ENCODE peak calls at places on chromosomes 2 and 18, in six cellular contexts. Z is mesenchymal stem cell, T is H9, K is IMR-90, X is H1, P is mesendoderm. F is an unnamed sample.
A peak's percentile ranks its signal among the peaks of the same experiment; 100 is the strongest.

GRCh38 chr2:233375490-233376314 is 21.4 kb downstream of the DGKD start:
- DNase-seq in T (no peak), Z (no peak), P (no peak), K (no peak), X (no peak), F (no peak)

GRCh38 chr2:61733563-61733962 is 120.3 kb downstream of the FAM161A start:
- DNase-seq in K (peak; percentile 50), T (no peak), Z (no peak), X (no peak), P (no peak), F (no peak)

GRCh38 chr2:74003494-74004211 is 18.9 kb downstream of the TET3 start:
- DNase-seq in K (peak; percentile 82), X (no peak), P (peak; percentile 76), Z (peak; percentile 59), T (peak; percentile 48), F (no peak)

GRCh38 chr2:109669731-109670130 is 55.6 kb downstream of the SOWAHC start:
- DNase-seq in K (no peak), Z (no peak), T (no peak), P (no peak), X (no peak), F (no peak)

GRCh38 chr2:69514406-69514805 is 77.2 kb upstream of the NFU1 start:
- DNase-seq in K (peak; percentile 89), P (peak; percentile 79), Z (peak; percentile 92), X (no peak), T (peak; percentile 60), F (peak; percentile 32)

GRCh38 chr18:56545539-56545938 is 92.9 kb downstream of the TXNL1 start:
- DNase-seq in K (no peak), Z (no peak), T (no peak), X (no peak), P (no peak), F (no peak)

GRCh38 chr18:9913526-9914333 is at the start of gene VAPA:
- DNase-seq in P (peak; percentile 98), K (peak; percentile 96), T (peak; percentile 95), Z (peak; percentile 94), X (peak; percentile 96), F (peak; percentile 96)

GRCh38 chr2:159615936-159616733 is at the start of gene BAZ2B:
- DNase-seq in P (peak; percentile 91), X (no peak), Z (peak; percentile 92), T (peak; percentile 46), K (peak; percentile 88), F (peak; percentile 54)

GRCh38 chr2:162475661-162476060 is 131.7 kb downstream of the GCA start:
- DNase-seq in Z (peak; percentile 36), K (no peak), T (no peak), P (no peak), X (no peak), F (peak; percentile 24)

GRCh38 chr2:2026252-2026831 is 282.0 kb upstream of the PXDN start:
- DNase-seq in T (no peak), X (no peak), K (no peak), Z (no peak), P (no peak), F (no peak)

GRCh38 chr18:22872894-22873537 is 60.1 kb upstream of the RBBP8 start:
- DNase-seq in T (no peak), K (peak; percentile 5), X (no peak), Z (peak; percentile 13), P (no peak), F (no peak)

DNA sequence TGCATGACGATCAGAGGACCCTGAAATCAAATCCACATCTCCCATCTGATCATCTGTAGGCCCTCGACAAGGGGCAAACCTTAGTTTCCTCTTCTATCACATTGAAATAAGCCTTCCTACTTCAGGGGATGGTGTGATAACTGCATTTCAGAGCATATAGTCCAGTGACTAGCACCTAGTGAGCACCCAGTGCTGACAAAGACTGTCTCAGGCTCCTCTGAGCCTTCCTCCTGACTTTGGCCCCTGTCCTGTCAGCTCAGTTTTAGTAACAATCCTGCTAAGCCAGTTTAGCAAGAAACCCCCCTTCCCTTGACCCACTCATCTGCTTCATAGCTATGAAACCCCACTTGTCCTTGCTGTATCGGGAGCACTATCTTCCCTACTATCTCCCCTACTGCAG is 304.0 kb downstream of the ALK start:
- DNase-seq in T (no peak), P (no peak), Z (no peak), K (no peak), X (no peak), F (no peak)
- H3K18ac ChIP-seq in T (no peak overlapping the region), P (no peak overlapping the region), Z (no peak overlapping the region), K (no peak overlapping the region), X (no peak overlapping the region), F (no peak overlapping the region)

GRCh38 chr2:228681426-228681825 is 499.9 kb upstream of the SPHKAP start:
- DNase-seq in P (peak; percentile 68), Z (peak; percentile 62), T (peak; percentile 34), X (no peak), K (peak; percentile 49), F (no peak)
- H2BK15ac ChIP-seq in P (no peak overlapping the region), Z (no peak overlapping the region), T (no peak overlapping the region), X (no peak overlapping the region), K (no peak overlapping the region), F (no peak overlapping the region)

DNA sequence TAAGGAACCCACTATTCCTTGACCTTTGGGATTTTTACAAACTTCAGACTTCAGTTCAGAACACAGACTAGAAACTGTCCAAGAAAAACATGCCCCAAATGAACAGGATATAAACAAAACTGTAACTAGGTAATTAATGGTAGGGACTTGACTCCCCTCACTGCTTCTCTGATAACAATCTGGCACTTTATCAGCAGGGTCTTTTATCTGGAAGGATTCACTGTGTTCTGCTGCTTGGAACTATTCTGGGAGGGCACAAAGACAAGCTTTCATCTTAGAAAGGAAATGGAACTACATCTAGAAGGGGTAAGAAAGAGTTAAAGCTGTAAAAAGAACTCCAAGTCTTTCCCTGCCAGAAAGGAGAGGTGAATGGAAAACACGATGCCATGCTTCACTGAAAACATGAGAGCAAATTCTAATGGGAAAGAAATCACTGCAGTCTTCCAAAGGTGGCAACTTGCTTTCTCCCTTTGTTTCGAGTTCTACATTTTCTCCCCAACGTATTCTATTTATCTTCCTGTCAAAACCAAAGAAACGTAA is 181.2 kb downstream of the THADA start:
- DNase-seq in T (no peak), X (no peak), Z (no peak), K (no peak), P (peak; percentile 45), F (no peak)
- H3K18ac ChIP-seq in T (no peak overlapping the region), X (no peak overlapping the region), Z (no peak overlapping the region), K (no peak overlapping the region), P (no peak overlapping the region), F (no peak overlapping the region)

GRCh38 chr18:27666070-27666469 is 481.0 kb upstream of the CHST9 start:
- DNase-seq in P (peak; percentile 49), Z (no peak), T (no peak), X (no peak), K (no peak), F (no peak)
- H2BK15ac ChIP-seq in P (no peak overlapping the region), Z (no peak overlapping the region), T (no peak overlapping the region), X (no peak overlapping the region), K (no peak overlapping the region), F (no peak overlapping the region)

F was measured in neuronal stem cell.